ENCODE peak calls at places on chromosomes 1 and 21, in nine cellular contexts. Q, X, J, T, P, L, S, A and Z are unnamed samples.

GRCh38 chr1:117026361-117026760 is 24.8 kb downstream of the CD101 start:
- DNase-seq in Q (no peak), X (peak; percentile 20), J (no peak), T (no peak), P (no peak), L (peak; percentile 47), S (no peak), A (no peak), Z (no peak)

GRCh38 chr1:156704930-156705320 is 458 bp downstream of the CRABP2 start:
- DNase-seq in Q (peak; percentile 59), X (peak; percentile 92), J (no peak), T (peak; percentile 75), P (no peak), L (peak; percentile 56), S (no peak), A (peak; percentile 93), Z (peak; percentile 67)

GRCh38 chr1:222623458-222623857 is 5.6 kb downstream of the MIA3 start:
- DNase-seq in Q (no peak), X (no peak), J (no peak), T (no peak), P (no peak), L (no peak), S (no peak), A (no peak), Z (no peak)

GRCh38 chr1:190759807-190760206 is 282.1 kb upstream of the BRINP3 start:
- DNase-seq in Q (no peak), X (no peak), J (no peak), T (no peak), P (peak; percentile 53), L (no peak), S (no peak), A (no peak), Z (no peak)

GRCh38 chr1:184085667-184086066 is 34.1 kb downstream of the TSEN15 start:
- DNase-seq in Q (no peak), X (no peak), J (no peak), T (no peak), P (no peak), L (no peak), S (no peak), A (no peak), Z (no peak)

GRCh38 chr1:179775009-179775408 is 31.9 kb downstream of the FAM163A start:
- DNase-seq in Q (no peak), X (no peak), J (no peak), T (no peak), P (no peak), L (no peak), S (no peak), A (no peak), Z (no peak)

GRCh38 chr1:20233866-20234265 is 47.5 kb upstream of the PLA2G2C start:
- DNase-seq in Q (no peak), X (no peak), J (peak; percentile 24), T (no peak), P (no peak), L (no peak), S (no peak), A (no peak), Z (peak; percentile 10)

GRCh38 chr1:156833598-156833997 is 16.9 kb upstream of the SH2D2A start:
- DNase-seq in Q (no peak), X (no peak), J (no peak), T (no peak), P (no peak), L (no peak), S (no peak), A (no peak), Z (no peak)

GRCh38 chr1:42815938-42816599 is 853 bp upstream of the ERMAP start:
- DNase-seq in Q (peak; percentile 67), X (peak; percentile 51), J (peak; percentile 3), T (peak; percentile 6), P (no peak), L (no peak), S (no peak), A (peak; percentile 14), Z (peak; percentile 11)

GRCh38 chr1:153553096-153553495 is 4.0 kb upstream of the S100A3 start:
- DNase-seq in Q (no peak), X (no peak), J (no peak), T (no peak), P (no peak), L (no peak), S (no peak), A (no peak), Z (no peak)

GRCh38 chr1:2866415-2867086 is 65.1 kb upstream of the TTC34 start:
- DNase-seq in Q (no peak), X (no peak), J (no peak), T (no peak), P (no peak), L (no peak), S (no peak), A (no peak), Z (no peak)

GRCh38 chr1:219405531-219406331 is 207.2 kb downstream of the ZC3H11B start:
- DNase-seq in Q (no peak), X (no peak), J (no peak), T (no peak), P (no peak), L (no peak), S (no peak), A (no peak), Z (no peak)

GRCh38 chr1:39115271-39116110 is 89.0 kb upstream of the MACF1 start:
- DNase-seq in Q (no peak), X (peak; percentile 88), J (no peak), T (peak; percentile 88), P (no peak), L (peak; percentile 89), S (no peak), A (no peak), Z (peak; percentile 91)

GRCh38 chr21:18725653-18726052 is 322.1 kb upstream of the TMPRSS15 start:
- DNase-seq in Q (peak; percentile 9), X (no peak), J (no peak), T (no peak), P (no peak), L (no peak), S (no peak), A (peak; percentile 47), Z (no peak)

GRCh38 chr1:5503556-5504363 is 488.5 kb downstream of the NPHP4 start:
- DNase-seq in Q (no peak), X (no peak), J (no peak), T (no peak), P (no peak), L (no peak), S (no peak), A (no peak), Z (no peak)

GRCh38 chr1:46767649-46768282 is 31.1 kb upstream of the CYP4B1 start:
- DNase-seq in Q (no peak), X (no peak), J (no peak), T (no peak), P (no peak), L (no peak), S (no peak), A (no peak), Z (no peak)

GRCh38 chr21:43866233-43866632 is 1.2 kb downstream of the AGPAT3 start:
- DNase-seq in Q (peak; percentile 19), X (peak; percentile 76), J (peak; percentile 47), T (peak; percentile 57), P (no peak), L (peak; percentile 36), S (no peak), A (peak; percentile 50), Z (peak; percentile 60)

GRCh38 chr1:205936846-205937707 is 6.2 kb downstream of the SLC26A9 start:
- DNase-seq in Q (no peak), X (peak; percentile 68), J (no peak), T (peak; percentile 68), P (no peak), L (peak; percentile 82), S (no peak), A (peak; percentile 68), Z (peak; percentile 28)

GRCh38 chr21:28136687-28137086 is 856.0 kb downstream of the LTN1 start:
- DNase-seq in Q (no peak), X (peak; percentile 16), J (no peak), T (no peak), P (no peak), L (no peak), S (no peak), A (peak; percentile 29), Z (no peak)

GRCh38 chr21:28135646-28136045 is 857.0 kb downstream of the LTN1 start:
- DNase-seq in Q (no peak), X (peak; percentile 2), J (no peak), T (no peak), P (no peak), L (no peak), S (no peak), A (no peak), Z (no peak)

GRCh38 chr21:28132713-28133112 is 860.0 kb downstream of the LTN1 start:
- DNase-seq in Q (no peak), X (no peak), J (no peak), T (peak; percentile 44), P (no peak), L (peak; percentile 11), S (no peak), A (no peak), Z (peak; percentile 16)

GRCh38 chr21:28138272-28138671 is 854.4 kb downstream of the LTN1 start:
- DNase-seq in Q (no peak), X (no peak), J (no peak), T (peak; percentile 25), P (no peak), L (peak; percentile 3), S (no peak), A (no peak), Z (peak; percentile 41)

DNA sequence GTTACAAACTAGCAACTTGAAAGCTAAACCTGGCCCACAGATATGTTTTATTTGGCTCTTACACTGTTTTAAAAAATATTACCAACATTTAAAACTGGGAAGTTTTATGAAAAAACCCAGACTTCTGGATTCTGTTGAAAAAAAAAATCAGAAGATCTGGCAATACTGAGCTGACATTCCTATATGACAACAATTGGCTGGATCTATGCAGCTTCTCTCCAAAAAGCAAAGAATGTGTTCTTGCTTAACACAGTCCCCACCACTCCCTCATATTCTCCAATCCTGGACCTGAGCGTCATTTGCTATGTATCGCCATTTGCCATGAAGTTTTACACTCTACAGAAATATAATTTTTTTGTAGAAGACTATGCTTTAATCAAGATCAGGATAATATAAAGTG is 859.6 kb downstream of the LTN1 start:
- DNase-seq in Q (no peak), X (no peak), J (no peak), T (no peak), P (no peak), L (no peak), S (no peak), A (no peak), Z (no peak)
- H3K9me3 ChIP-seq in Q (no peaks in the 10 kb centered on the region), X (no peaks in the 10 kb centered on the region), J (no peaks in the 10 kb centered on the region), T (peaks cover 6% of the 10 kb centered on the region), P (no peaks in the 10 kb centered on the region), L (no peaks in the 10 kb centered on the region), S (peaks cover 31% of the 10 kb centered on the region), A (peaks cover 10% of the 10 kb centered on the region), Z (no peaks in the 10 kb centered on the region)

GRCh38 chr1:212752256-212752933 is 39.2 kb downstream of the NSL1 start:
- DNase-seq in Q (no peak), X (peak; percentile 69), J (peak; percentile 14), T (peak; percentile 61), P (peak; percentile 30), L (peak; percentile 14), S (no peak), A (no peak), Z (peak; percentile 26)
- H3K4me2 ChIP-seq in Q (no peak overlapping the region), X (peak overlapping the region; percentile 82), J (peak overlapping the region; percentile 50), T (peak overlapping the region; percentile 99), P (peak overlapping the region; percentile 93), L (peak overlapping the region; percentile 49), S (no peak overlapping the region), A (no peak overlapping the region), Z (peak overlapping the region; percentile 79)

GRCh38 chr1:114384922-114385321 is 126.1 kb downstream of the TRIM33 start:
- DNase-seq in Q (no peak), X (no peak), J (no peak), T (no peak), P (no peak), L (no peak), S (no peak), A (no peak), Z (no peak)
- H3K9me3 ChIP-seq in Q (no peaks in the 10 kb centered on the region), X (peaks cover 10% of the 10 kb centered on the region), J (peaks cover 8% of the 10 kb centered on the region), T (peaks cover 4% of the 10 kb centered on the region), P (peaks cover 2% of the 10 kb centered on the region), L (no peaks in the 10 kb centered on the region), S (no peaks in the 10 kb centered on the region), A (peaks cover 5% of the 10 kb centered on the region), Z (no peaks in the 10 kb centered on the region)

GRCh38 chr1:25821630-25822091 is 1.9 kb downstream of the MTFR1L start:
- DNase-seq in Q (no peak), X (peak; percentile 70), J (no peak), T (peak; percentile 62), P (no peak), L (peak; percentile 28), S (no peak), A (peak; percentile 25), Z (peak; percentile 41)
- H3K4me2 ChIP-seq in Q (peak overlapping the region; percentile 88), X (peak overlapping the region; percentile 89), J (peak overlapping the region; percentile 74), T (peak overlapping the region; percentile 89), P (peak overlapping the region; percentile 91), L (peak overlapping the region; percentile 90), S (peak overlapping the region; percentile 91), A (peak overlapping the region; percentile 93), Z (peak overlapping the region; percentile 93)